ENCODE peak calls at places on chromosome 20, in seven cellular contexts. F is anterior cingulate cortex, S is fibroblast of the conjunctiva, K is GM12891, B is endothelial cell, J is caudate nucleus, U is NCI-H2029. I is an unnamed sample.

GRCh38 chr20:62355527-62356142 is 11.5 kb downstream of the LAMA5 start:
- DNase-seq in F (no peak), S (no peak), K (no peak), B (no peak), J (no peak), U (peak; percentile 65), I (no peak)

GRCh38 chr20:64041781-64042771 is 6.1 kb downstream of the C20orf204 start:
- DNase-seq in F (no peak), S (no peak), K (no peak), B (peak; percentile 66), J (no peak), U (no peak), I (no peak)

GRCh38 chr20:45308078-45308778 is at the start of gene MATN4:
- DNase-seq in F (no peak), S (no peak), K (no peak), B (no peak), J (no peak), U (peak; percentile 67), I (peak; percentile 52)

GRCh38 chr20:5691918-5692618 is 58.1 kb upstream of the SHLD1 start:
- DNase-seq in F (no peak), S (no peak), K (peak; percentile 67), B (no peak), J (no peak), U (peak; percentile 93), I (no peak)

GRCh38 chr20:31666258-31667042 is 28.7 kb downstream of the COX4I2 start:
- DNase-seq in F (peak; percentile 34), S (no peak), K (no peak), B (no peak), J (peak; percentile 9), U (no peak), I (peak; percentile 72)

GRCh38 chr20:37397076-37397953 is 51.4 kb downstream of the SRC start:
- DNase-seq in F (no peak), S (no peak), K (no peak), B (no peak), J (no peak), U (no peak), I (peak; percentile 52)

GRCh38 chr20:8043687-8044278 is 24.2 kb upstream of the TMX4 start:
- DNase-seq in F (no peak), S (peak; percentile 42), K (peak; percentile 14), B (peak; percentile 43), J (no peak), U (peak; percentile 69), I (no peak)

GRCh38 chr20:1569417-1569861 is 11.9 kb upstream of the SIRPD start:
- DNase-seq in F (no peak), S (no peak), K (no peak), B (no peak), J (no peak), U (no peak), I (no peak)

GRCh38 chr20:31817461-31817860 is 1.7 kb upstream of the MYLK2 start:
- DNase-seq in F (no peak), S (no peak), K (no peak), B (no peak), J (no peak), U (no peak), I (no peak)

GRCh38 chr20:57071283-57071701 is 195.1 kb downstream of the BMP7 start:
- DNase-seq in F (no peak), S (no peak), K (no peak), B (no peak), J (no peak), U (no peak), I (no peak)

GRCh38 chr20:4167261-4168004 is 152.1 kb upstream of the RNF24 start:
- DNase-seq in F (peak; percentile 85), S (no peak), K (no peak), B (no peak), J (peak; percentile 58), U (no peak), I (no peak)

GRCh38 chr20:43702502-43702901 is 24.3 kb downstream of the GTSF1L start:
- DNase-seq in F (no peak), S (no peak), K (no peak), B (no peak), J (no peak), U (no peak), I (no peak)

GRCh38 chr20:58054744-58055373 is 173.6 kb downstream of the ANKRD60 start:
- DNase-seq in F (peak; percentile 62), S (no peak), K (no peak), B (peak; percentile 37), J (peak; percentile 19), U (no peak), I (peak; percentile 44)

GRCh38 chr20:1402149-1402548 is 9.3 kb upstream of the FKBP1A start:
- DNase-seq in F (no peak), S (no peak), K (no peak), B (no peak), J (no peak), U (no peak), I (no peak)

GRCh38 chr20:18727032-18727508 is 86.5 kb upstream of the SCP2D1 start:
- DNase-seq in F (no peak), S (no peak), K (no peak), B (no peak), J (no peak), U (peak; percentile 78), I (peak; percentile 39)

GRCh38 chr20:46545077-46545826 is 5.2 kb downstream of the OCSTAMP start:
- DNase-seq in F (no peak), S (peak; percentile 26), K (peak; percentile 32), B (no peak), J (no peak), U (peak; percentile 63), I (no peak)